ENCODE peak calls at places on chromosomes 2 and 18, in seven cellular contexts. S, B, C, Y, Z, P and T are unnamed samples. For H3K27me3, the result is how much of the 10 kb centered on the place peaks cover.

GRCh38 chr2:120776649-120777048 is 41.0 kb downstream of the GLI2 start:
- DNase-seq in P (no peak), Z (no peak), B (no peak), S (no peak), Y (no peak), C (no peak), T (no peak)

GRCh38 chr2:111148225-111148873 is 27.6 kb downstream of the BCL2L11 start:
- DNase-seq in P (no peak), Y (no peak), B (no peak), C (no peak), Z (no peak), S (no peak), T (no peak)

GRCh38 chr2:186913870-186914269 is 64.9 kb upstream of the ZSWIM2 start:
- DNase-seq in C (no peak), S (no peak), Y (no peak), B (no peak), P (no peak), Z (no peak), T (no peak)

GRCh38 chr2:133641497-133641896 is 73.2 kb upstream of the NCKAP5 start:
- DNase-seq in S (no peak), P (no peak), Z (peak), Y (peak), B (peak), C (peak), T (no peak)

GRCh38 chr2:64063924-64064331 is 44.7 kb upstream of the VPS54 start:
- DNase-seq in P (no peak), B (peak), S (no peak), Y (peak), C (no peak), Z (no peak), T (no peak)

GRCh38 chr2:121650554-121650930 is 1.3 kb upstream of the CLASP1 start:
- DNase-seq in P (no peak), C (no peak), Y (peak), Z (no peak), S (no peak), B (no peak), T (no peak)

GRCh38 chr2:126275093-126275492 is 380.9 kb upstream of the GYPC start:
- DNase-seq in Y (no peak), S (no peak), Z (no peak), P (no peak), B (no peak), C (no peak), T (no peak)

GRCh38 chr2:159326569-159327255 is 40.2 kb upstream of the WDSUB1 start:
- DNase-seq in Z (no peak), S (no peak), C (no peak), Y (peak), B (peak), P (no peak), T (no peak)

GRCh38 chr2:24919100-24919976 is 699 bp downstream of the ADCY3 start:
- DNase-seq in Z (no peak), P (peak), Y (peak), S (peak), C (no peak), B (peak), T (peak)

GRCh38 chr18:63970803-63971191 is 916 bp downstream of the SERPINB8 start:
- DNase-seq in S (peak), C (no peak), Z (no peak), B (no peak), P (no peak), Y (peak), T (no peak)

GRCh38 chr18:65938592-65939372 is 188.0 kb downstream of the CDH7 start:
- DNase-seq in B (peak), P (no peak), S (no peak), C (no peak), Y (no peak), Z (peak), T (peak)

GRCh38 chr2:241768850-241769249 is 7.8 kb upstream of the GAL3ST2 start:
- DNase-seq in C (no peak), S (no peak), B (no peak), Y (no peak), P (no peak), Z (no peak), T (no peak)

GRCh38 chr2:237290249-237290648 is 123.7 kb downstream of the COL6A3 start:
- DNase-seq in Y (peak), B (no peak), S (no peak), C (no peak), P (no peak), Z (no peak), T (no peak)

GRCh38 chr18:5890606-5891360 is 4.5 kb downstream of the TMEM200C start:
- DNase-seq in S (peak), B (no peak), Z (no peak), C (peak), P (peak), Y (no peak), T (peak)

GRCh38 chr2:173153486-173153885 is 77.8 kb downstream of the MAP3K20 start:
- DNase-seq in P (no peak), S (no peak), C (no peak), Z (no peak), B (no peak), Y (peak), T (no peak)

GRCh38 chr2:232030229-232030628 is 68.7 kb downstream of the DIS3L2 start:
- DNase-seq in Y (no peak), C (no peak), P (no peak), S (no peak), Z (no peak), B (no peak), T (no peak)

GRCh38 chr2:198309673-198310280 is 505.4 kb downstream of the PLCL1 start:
- DNase-seq in Y (peak), B (peak), C (peak), Z (peak), S (no peak), P (peak), T (peak)

GRCh38 chr2:33350632-33351031 is 125.8 kb upstream of the RASGRP3 start:
- DNase-seq in Y (no peak), S (no peak), C (no peak), B (no peak), Z (no peak), P (no peak), T (no peak)

GRCh38 chr2:69168144-69168813 is 155.3 kb downstream of the ANTXR1 start:
- DNase-seq in Z (no peak), P (no peak), C (no peak), B (peak), Y (peak), S (no peak), T (no peak)

GRCh38 chr2:157056200-157056676 is 201.3 kb upstream of the GALNT5 start:
- DNase-seq in Y (peak), B (peak), Z (peak), C (no peak), S (no peak), P (no peak), T (no peak)

GRCh38 chr18:55219059-55219458 is 259.8 kb upstream of the CCDC68 start:
- DNase-seq in C (no peak), B (no peak), Y (no peak), P (no peak), S (no peak), Z (no peak), T (no peak)

GRCh38 chr2:190791347-190791982 is 89.2 kb upstream of the GLS start:
- DNase-seq in P (no peak), S (no peak), B (peak), Y (peak), C (no peak), Z (no peak), T (no peak)

GRCh38 chr2:3959372-3959771 is 256.0 kb downstream of the DCDC2C start:
- DNase-seq in B (peak), Y (peak), P (no peak), S (no peak), C (no peak), Z (peak), T (no peak)

GRCh38 chr2:96684883-96685282 is 42.3 kb downstream of the FER1L5 start:
- DNase-seq in P (no peak), C (no peak), B (no peak), Y (no peak), S (no peak), Z (no peak), T (no peak)

GRCh38 chr2:203453858-203454451 is 81.1 kb downstream of the RAPH1 start:
- DNase-seq in S (no peak), Y (peak), B (peak), Z (peak), P (no peak), C (no peak), T (peak)

GRCh38 chr2:18009891-18010290 is 131.4 kb downstream of the KCNS3 start:
- DNase-seq in B (no peak), S (no peak), Z (no peak), C (no peak), Y (no peak), P (no peak), T (no peak)

GRCh38 chr2:102130651-102130991 is 11.9 kb upstream of the IL1R1 start:
- DNase-seq in C (no peak), Y (peak), B (no peak), Z (no peak), P (no peak), S (no peak), T (no peak)

GRCh38 chr18:55236150-55236931 is 277.1 kb upstream of the CCDC68 start:
- DNase-seq in P (no peak), C (no peak), Y (peak), B (no peak), Z (no peak), S (no peak), T (no peak)

GRCh38 chr2:49616800-49617199 is 462.5 kb upstream of the FSHR start:
- DNase-seq in S (no peak), B (peak), Y (no peak), C (no peak), Z (no peak), P (no peak), T (no peak)

GRCh38 chr18:10164241-10165160 is 250.7 kb downstream of the VAPA start:
- DNase-seq in B (no peak), P (no peak), Z (no peak), S (no peak), Y (no peak), C (no peak), T (no peak)

GRCh38 chr2:232741284-232741683 is 35.1 kb downstream of the KCNJ13 start:
- DNase-seq in B (no peak), Z (no peak), C (no peak), Y (no peak), S (no peak), P (no peak), T (no peak)

GRCh38 chr2:173997269-173997668 is 32.1 kb upstream of the SP3 start:
- DNase-seq in P (no peak), Y (peak), B (no peak), Z (no peak), C (peak), S (no peak), T (no peak)

GRCh38 chr18:9647496-9648323 is 33.4 kb upstream of the PPP4R1 start:
- DNase-seq in S (no peak), P (no peak), C (no peak), Y (no peak), B (peak), Z (no peak), T (no peak)

GRCh38 chr2:73838889-73839539 is 10.3 kb downstream of the STAMBP start:
- DNase-seq in B (peak), Y (peak), Z (no peak), S (no peak), P (no peak), C (no peak), T (no peak)

GRCh38 chr2:218263817-218264611 is 3.2 kb downstream of the GPBAR1 start:
- DNase-seq in P (no peak), Z (no peak), C (no peak), Y (no peak), S (peak), B (no peak), T (peak)

GRCh38 chr2:2846379-2847130 is 515.5 kb upstream of the MYT1L start:
- DNase-seq in Y (no peak), B (peak), C (peak), S (peak), Z (peak), P (no peak), T (no peak)

GRCh38 chr2:17538022-17538843 is 2.3 kb upstream of the VSNL1 start:
- DNase-seq in Y (peak), B (peak), S (no peak), P (no peak), C (no peak), Z (peak), T (no peak)

GRCh38 chr2:10668402-10669012 is 21.3 kb downstream of the NOL10 start:
- DNase-seq in C (no peak), P (no peak), S (no peak), B (peak), Z (peak), Y (peak), T (peak)

GRCh38 chr2:3476386-3477033 is 42.8 kb downstream of the ADI1 start:
- DNase-seq in Y (peak), C (no peak), S (no peak), B (no peak), Z (no peak), P (no peak), T (no peak)

GRCh38 chr18:46668694-46669093 is 11.7 kb upstream of the LOXHD1 start:
- DNase-seq in P (no peak), Y (no peak), B (no peak), Z (no peak), S (no peak), C (no peak), T (no peak)
- H3K27me3 ChIP-seq in P (under half), Y (under half), B (under half), Z (under half), S (under half), C (under half), T (under half)

DNA sequence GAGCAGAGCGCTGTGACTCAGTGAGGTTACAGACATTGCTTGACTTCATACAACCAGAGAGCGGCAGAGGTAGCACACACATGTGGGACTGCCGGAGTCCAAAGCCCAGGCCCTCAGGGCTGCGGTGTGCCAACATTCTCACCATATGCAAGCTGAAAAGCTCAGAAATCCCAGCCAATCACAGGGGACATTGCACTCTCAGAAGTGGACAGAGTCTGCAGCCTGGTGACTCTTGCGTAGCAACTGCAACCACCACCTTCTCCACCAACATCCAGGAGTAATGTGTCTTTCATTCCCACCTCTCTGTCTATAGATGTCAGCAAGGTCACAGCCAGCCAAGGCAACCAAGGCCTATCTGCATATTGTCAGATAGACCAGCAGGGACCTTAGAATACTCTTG is 158.1 kb downstream of the TTC32 start:
- DNase-seq in P (no peak), C (no peak), Y (no peak), Z (no peak), S (no peak), B (no peak), T (no peak)
- H3K27me3 ChIP-seq in P (under half), C (under half), Y (under half), Z (under half), S (under half), B (under half), T (under half)

DNA sequence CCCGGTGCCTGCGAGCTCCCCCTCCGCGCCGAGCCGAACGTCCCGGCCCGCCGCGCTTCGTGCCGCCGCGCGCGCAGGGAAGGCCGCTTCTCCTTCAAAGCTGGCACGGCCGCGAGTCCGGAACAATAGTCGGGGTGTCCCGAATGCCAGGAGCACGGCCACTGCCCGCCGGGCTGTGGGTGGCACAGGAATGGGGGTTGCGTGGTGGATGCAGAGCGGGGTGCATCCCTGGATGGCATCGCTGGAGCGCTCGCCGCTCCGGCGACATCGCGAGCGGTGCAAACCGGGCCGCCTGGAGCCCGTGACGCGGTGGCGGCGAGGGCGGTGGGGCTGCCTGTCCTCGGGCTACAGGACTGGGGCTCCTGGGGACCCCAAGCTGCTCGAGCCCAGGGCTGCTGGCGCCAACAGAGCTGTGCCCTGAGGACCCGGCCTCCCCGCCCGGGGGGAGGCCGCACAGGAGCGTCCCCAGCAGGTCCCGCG is 1.1 kb upstream of the SATB2 start:
- DNase-seq in P (no peak), B (peak), C (no peak), S (peak), Z (no peak), Y (peak), T (no peak)
- H3K27me3 ChIP-seq in P (half or more), B (half or more), C (half or more), S (under half), Z (under half), Y (under half), T (under half)

DNA sequence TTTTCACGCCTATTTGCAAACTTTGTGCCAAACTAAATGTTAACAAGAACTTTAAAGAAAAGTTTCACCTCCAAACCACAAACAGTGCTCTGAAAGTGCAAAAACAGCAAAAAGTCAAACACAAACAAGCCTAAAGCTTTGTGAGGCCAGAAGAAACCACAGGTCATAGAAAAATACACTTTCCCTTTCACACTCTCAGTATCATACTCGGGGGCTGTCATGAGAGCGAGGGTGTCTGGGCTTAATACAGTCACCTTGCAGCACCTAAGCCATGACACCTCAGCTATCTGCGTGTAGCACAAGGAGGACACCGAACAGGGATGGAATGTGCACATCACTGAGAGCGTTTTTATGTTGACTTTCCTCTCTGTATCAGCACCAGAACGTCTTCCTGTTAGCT is 26.6 kb upstream of the SEH1L start:
- DNase-seq in S (no peak), C (no peak), B (no peak), Z (no peak), Y (no peak), P (no peak), T (peak)
- H3K27me3 ChIP-seq in S (under half), C (under half), B (under half), Z (under half), Y (under half), P (under half), T (under half)

GRCh38 chr2:46333912-46334311 is 36.7 kb downstream of the EPAS1 start:
- DNase-seq in Z (no peak), C (no peak), B (no peak), S (no peak), P (no peak), Y (no peak), T (no peak)
- H3K27me3 ChIP-seq in Z (under half), C (under half), B (under half), S (under half), P (under half), Y (under half), T (under half)

DNA sequence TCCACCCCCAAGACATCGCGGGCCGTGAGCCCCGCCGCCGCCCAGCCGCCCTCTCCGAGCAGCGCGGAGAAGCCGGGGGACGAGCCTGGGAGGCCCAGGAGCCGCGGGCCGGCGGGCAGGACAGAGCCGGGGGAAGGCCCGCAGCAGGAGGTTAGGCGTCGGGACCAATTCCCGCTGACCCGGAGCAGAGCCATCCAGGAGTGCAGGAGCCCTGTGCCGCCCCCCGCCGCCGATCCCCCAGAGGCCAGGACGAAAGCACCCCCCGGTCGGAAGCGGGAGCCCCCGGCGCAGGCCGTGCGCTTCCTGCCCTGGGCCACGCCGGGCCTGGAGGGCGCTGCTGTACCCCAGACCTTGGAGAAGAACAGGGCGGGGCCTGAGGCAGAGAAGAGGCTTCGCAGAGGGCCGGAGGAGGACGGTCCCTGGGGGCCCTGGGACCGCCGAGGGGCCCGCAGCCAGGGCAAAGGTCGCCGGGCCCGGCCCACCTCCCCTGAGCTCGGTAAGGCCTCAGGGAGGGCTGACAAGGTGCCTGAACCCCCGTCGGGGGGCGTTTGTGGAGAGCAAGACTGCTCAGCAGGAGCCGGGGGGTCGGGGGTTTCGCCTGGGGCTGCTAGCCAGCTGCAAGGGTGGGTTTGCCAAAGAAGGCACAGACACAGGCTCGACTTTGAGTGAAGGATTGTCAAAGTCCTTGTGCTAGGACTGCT is 14.3 kb downstream of the SPEG start:
- DNase-seq in C (no peak), P (no peak), B (no peak), Y (no peak), S (no peak), Z (no peak), T (no peak)
- H3K27me3 ChIP-seq in C (half or more), P (under half), B (under half), Y (under half), S (under half), Z (under half), T (under half)

DNA sequence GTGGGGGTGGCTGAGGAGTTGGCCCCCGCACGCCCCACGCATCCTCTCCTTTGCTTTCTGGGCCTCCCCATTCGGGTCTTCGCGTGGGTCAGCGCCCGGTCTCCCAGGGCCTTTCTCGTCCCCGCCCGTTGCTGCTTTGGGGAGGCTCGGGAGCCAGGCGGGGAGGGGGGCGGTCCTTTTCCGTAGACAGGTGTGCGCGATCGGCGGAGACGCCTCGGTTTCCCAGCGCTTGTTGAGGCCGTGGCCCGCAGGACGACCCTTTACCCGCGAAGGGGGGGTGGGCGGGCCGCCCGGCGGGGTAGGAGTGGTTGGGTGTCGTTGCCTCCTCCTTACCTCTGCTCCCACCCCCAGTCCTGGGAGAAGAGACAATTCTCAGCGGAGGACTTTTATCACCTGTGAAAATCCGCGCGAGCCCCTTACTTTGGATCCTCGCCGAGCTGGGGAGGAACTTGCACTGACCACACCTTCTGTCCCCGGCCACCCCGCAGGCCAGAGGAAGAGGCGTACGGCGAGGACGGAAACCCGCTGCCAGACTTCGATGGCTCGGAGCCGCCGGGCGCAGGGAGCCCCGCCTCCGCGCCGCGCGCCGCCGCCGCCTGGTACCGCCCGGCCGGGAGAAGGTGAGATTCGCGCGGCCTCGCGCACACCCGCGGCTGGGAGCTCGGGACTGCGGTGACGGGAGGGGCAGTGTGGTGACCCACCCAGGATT is 2.7 kb downstream of the ADCYAP1 start:
- DNase-seq in Z (no peak), S (peak), B (no peak), Y (no peak), C (no peak), P (no peak), T (no peak)
- H3K27me3 ChIP-seq in Z (under half), S (under half), B (half or more), Y (half or more), C (half or more), P (half or more), T (under half)